ENCODE peak calls at places on chromosomes 16 and 17, in nine cellular contexts. Q is T-cell, P is ELR, A is RWPE1, H is A549, N is PC-3, X is nucleus accumbens, O is NCI-H1105, V is hypothalamus. D is an unnamed sample.

GRCh38 chr17:1649844-1650409 is at the start of gene RILP:
- DNase-seq in Q (no peak), P (peak; percentile 56), A (peak; percentile 64), H (peak; percentile 62), N (peak; percentile 76), X (no peak), O (no peak), V (no peak), D (peak; percentile 59)

GRCh38 chr17:416293-417206 is 63.9 kb upstream of the RPH3AL start:
- DNase-seq in Q (no peak), P (no peak), A (no peak), H (no peak), N (no peak), X (no peak), O (no peak), V (no peak), D (no peak)

GRCh38 chr17:63772801-63773271 is 561 bp downstream of the CCDC47 start:
- DNase-seq in Q (no peak), P (peak; percentile 48), A (no peak), H (no peak), N (peak; percentile 30), X (no peak), O (no peak), V (no peak), D (peak; percentile 57)

GRCh38 chr17:7313890-7314718 is 1.1 kb downstream of the GPS2 start:
- DNase-seq in Q (no peak), P (peak; percentile 73), A (no peak), H (no peak), N (peak; percentile 6), X (no peak), O (no peak), V (no peak), D (no peak)

GRCh38 chr17:77400445-77400870 is 259.7 kb downstream of the SEC14L1 start:
- DNase-seq in Q (peak; percentile 71), P (peak; percentile 52), A (no peak), H (no peak), N (no peak), X (peak; percentile 27), O (no peak), V (no peak), D (no peak)

GRCh38 chr17:57357392-57357784 is 101.1 kb downstream of the MSI2 start:
- DNase-seq in Q (no peak), P (no peak), A (no peak), H (no peak), N (peak; percentile 67), X (no peak), O (no peak), V (peak; percentile 81), D (peak; percentile 65)

GRCh38 chr17:50134206-50135110 is 4.5 kb upstream of the SAMD14 start:
- DNase-seq in Q (no peak), P (peak; percentile 63), A (no peak), H (no peak), N (no peak), X (no peak), O (no peak), V (no peak), D (no peak)

GRCh38 chr16:87850009-87851006 is 19.0 kb downstream of the SLC7A5 start:
- DNase-seq in Q (peak; percentile 74), P (peak; percentile 67), A (no peak), H (no peak), N (peak; percentile 58), X (peak; percentile 38), O (peak; percentile 44), V (peak; percentile 32), D (peak; percentile 52)

GRCh38 chr16:16071631-16072244 is 122.3 kb downstream of the ABCC1 start:
- DNase-seq in Q (no peak), P (no peak), A (no peak), H (no peak), N (no peak), X (no peak), O (no peak), V (no peak), D (no peak)

GRCh38 chr16:23729503-23730424 is 16.7 kb upstream of the ERN2 start:
- DNase-seq in Q (no peak), P (peak; percentile 28), A (peak; percentile 24), H (no peak), N (peak; percentile 35), X (no peak), O (no peak), V (no peak), D (peak; percentile 26)

GRCh38 chr17:47720754-47721533 is 12.1 kb upstream of the TBX21 start:
- DNase-seq in Q (peak; percentile 50), P (peak; percentile 64), A (no peak), H (no peak), N (peak; percentile 88), X (no peak), O (no peak), V (no peak), D (peak; percentile 68)

GRCh38 chr17:64243340-64243739 is 19.7 kb downstream of the TEX2 start:
- DNase-seq in Q (no peak), P (no peak), A (no peak), H (no peak), N (no peak), X (no peak), O (no peak), V (no peak), D (no peak)

GRCh38 chr17:30549864-30550511 is 72.8 kb downstream of the GOSR1 start:
- DNase-seq in Q (no peak), P (peak; percentile 42), A (no peak), H (no peak), N (peak; percentile 10), X (no peak), O (no peak), V (no peak), D (peak; percentile 8)

GRCh38 chr17:77470800-77471733 is 330.3 kb downstream of the SEC14L1 start:
- DNase-seq in Q (no peak), P (peak; percentile 81), A (no peak), H (peak; percentile 53), N (peak; percentile 51), X (no peak), O (no peak), V (no peak), D (peak; percentile 47)

GRCh38 chr17:9270921-9271320 is 249.6 kb downstream of the NTN1 start:
- DNase-seq in Q (no peak), P (no peak), A (no peak), H (no peak), N (no peak), X (no peak), O (no peak), V (no peak), D (no peak)

GRCh38 chr17:17609121-17609520 is 17.6 kb upstream of the PEMT start:
- DNase-seq in Q (no peak), P (no peak), A (peak; percentile 42), H (no peak), N (peak; percentile 12), X (no peak), O (no peak), V (no peak), D (no peak)

GRCh38 chr16:53501216-53501859 is 1.7 kb downstream of the AKTIP start:
- DNase-seq in Q (no peak), P (no peak), A (no peak), H (no peak), N (no peak), X (no peak), O (no peak), V (no peak), D (peak; percentile 41)

GRCh38 chr16:4176794-4177438 is 60.7 kb upstream of the ADCY9 start:
- DNase-seq in Q (no peak), P (peak; percentile 74), A (peak; percentile 67), H (peak; percentile 62), N (peak; percentile 54), X (peak; percentile 33), O (no peak), V (no peak), D (peak; percentile 77)

GRCh38 chr17:7347630-7348477 is 4.1 kb upstream of the KCTD11 start:
- DNase-seq in Q (no peak), P (no peak), A (no peak), H (no peak), N (no peak), X (no peak), O (no peak), V (no peak), D (no peak)

GRCh38 chr16:12061336-12062055 is 85.0 kb downstream of the SNX29 start:
- DNase-seq in Q (no peak), P (peak; percentile 54), A (peak; percentile 48), H (no peak), N (peak; percentile 38), X (no peak), O (no peak), V (no peak), D (peak; percentile 40)

GRCh38 chr16:80947708-80948615 is 58.7 kb downstream of the CMC2 start:
- DNase-seq in Q (no peak), P (no peak), A (no peak), H (no peak), N (peak; percentile 26), X (peak; percentile 38), O (no peak), V (peak; percentile 16), D (peak; percentile 64)

GRCh38 chr17:30380106-30380420 is 1.3 kb downstream of the CPD start:
- DNase-seq in Q (no peak), P (peak; percentile 48), A (no peak), H (no peak), N (peak; percentile 7), X (no peak), O (no peak), V (no peak), D (peak; percentile 23)

GRCh38 chr17:27541326-27542023 is 85.2 kb downstream of the KSR1 start:
- DNase-seq in Q (no peak), P (no peak), A (no peak), H (no peak), N (no peak), X (no peak), O (no peak), V (no peak), D (no peak)

GRCh38 chr16:29182501-29182900 is 197.6 kb downstream of the LAT start:
- DNase-seq in Q (no peak), P (no peak), A (no peak), H (no peak), N (no peak), X (no peak), O (no peak), V (no peak), D (no peak)

GRCh38 chr16:586645-587590 is 2.9 kb upstream of the RAB40C start:
- DNase-seq in Q (no peak), P (no peak), A (no peak), H (no peak), N (no peak), X (no peak), O (no peak), V (no peak), D (no peak)

GRCh38 chr17:20278805-20279204 is 188.5 kb downstream of the LGALS9B start:
- DNase-seq in Q (no peak), P (peak; percentile 5), A (no peak), H (no peak), N (peak; percentile 27), X (no peak), O (no peak), V (no peak), D (no peak)

GRCh38 chr16:28898266-28898665 is 20.0 kb downstream of the ATP2A1 start:
- DNase-seq in Q (no peak), P (no peak), A (no peak), H (no peak), N (no peak), X (no peak), O (no peak), V (no peak), D (no peak)

GRCh38 chr17:59848778-59849177 is 44.0 kb downstream of the TUBD1 start:
- DNase-seq in Q (no peak), P (no peak), A (no peak), H (no peak), N (peak; percentile 21), X (no peak), O (no peak), V (no peak), D (peak; percentile 85)

GRCh38 chr17:41773190-41773588 is 13.3 kb downstream of the JUP start:
- DNase-seq in Q (no peak), P (peak; percentile 91), A (peak; percentile 91), H (peak; percentile 89), N (peak; percentile 92), X (no peak), O (no peak), V (no peak), D (peak; percentile 99)

GRCh38 chr16:11112723-11113348 is 143.2 kb downstream of the SOCS1 start:
- DNase-seq in Q (no peak), P (no peak), A (no peak), H (no peak), N (no peak), X (no peak), O (peak; percentile 45), V (no peak), D (peak; percentile 72)

GRCh38 chr17:34287858-34288257 is 2.3 kb downstream of the CCL11 start:
- DNase-seq in Q (no peak), P (no peak), A (no peak), H (no peak), N (no peak), X (no peak), O (no peak), V (no peak), D (no peak)

D was measured in epithelial cell of esophagus.